ENCODE peak calls at places on chromosomes 11 and 22, in six cellular contexts. B, D, P, F, U and K are unnamed samples.

GRCh38 chr11:118223992-118224391 is 819 bp downstream of the JAML start:
- DNase-seq in B (no peak), D (no peak), P (no peak), F (no peak), U (no peak), K (no peak)

GRCh38 chr11:36056160-36056751 is 112.4 kb downstream of the LDLRAD3 start:
- DNase-seq in B (no peak), D (no peak), P (no peak), F (no peak), U (peak; percentile 49), K (no peak)

GRCh38 chr11:57315491-57315890 is 9.3 kb downstream of the TNKS1BP1 start:
- DNase-seq in B (no peak), D (no peak), P (peak; percentile 7), F (no peak), U (no peak), K (no peak)

GRCh38 chr22:48188211-48188845 is 1425.9 kb downstream of the TBC1D22A start:
- DNase-seq in B (peak; percentile 85), D (no peak), P (no peak), F (no peak), U (no peak), K (no peak)

GRCh38 chr22:27150530-27150909 is 493.1 kb downstream of the MIAT start:
- DNase-seq in B (no peak), D (no peak), P (no peak), F (no peak), U (peak; percentile 6), K (no peak)

GRCh38 chr11:73239571-73240189 is 21.6 kb downstream of the P2RY2 start:
- DNase-seq in B (no peak), D (no peak), P (no peak), F (no peak), U (no peak), K (no peak)

GRCh38 chr11:116232364-116232801 is 540.4 kb downstream of the BUD13 start:
- DNase-seq in B (no peak), D (no peak), P (peak; percentile 23), F (no peak), U (no peak), K (no peak)

GRCh38 chr11:25981998-25982397 is 349.9 kb upstream of the ANO3 start:
- DNase-seq in B (no peak), D (no peak), P (no peak), F (peak; percentile 24), U (peak; percentile 89), K (no peak)

GRCh38 chr11:36328956-36329673 is 33.0 kb downstream of the PRR5L start:
- DNase-seq in B (no peak), D (no peak), P (no peak), F (no peak), U (no peak), K (no peak)

GRCh38 chr11:96263361-96263763 is 79.6 kb downstream of the MAML2 start:
- DNase-seq in B (no peak), D (no peak), P (no peak), F (no peak), U (peak; percentile 84), K (no peak)

GRCh38 chr11:34457607-34458006 is 18.9 kb downstream of the CAT start:
- DNase-seq in B (no peak), D (no peak), P (no peak), F (no peak), U (no peak), K (no peak)

GRCh38 chr11:34460335-34460734 is 21.6 kb downstream of the CAT start:
- DNase-seq in B (no peak), D (no peak), P (no peak), F (no peak), U (no peak), K (no peak)

GRCh38 chr11:34461215-34461614 is 22.5 kb downstream of the CAT start:
- DNase-seq in B (no peak), D (no peak), P (no peak), F (no peak), U (no peak), K (no peak)

GRCh38 chr11:34458566-34458965 is 19.8 kb downstream of the CAT start:
- DNase-seq in B (no peak), D (no peak), P (no peak), F (no peak), U (peak; percentile 16), K (no peak)

DNA sequence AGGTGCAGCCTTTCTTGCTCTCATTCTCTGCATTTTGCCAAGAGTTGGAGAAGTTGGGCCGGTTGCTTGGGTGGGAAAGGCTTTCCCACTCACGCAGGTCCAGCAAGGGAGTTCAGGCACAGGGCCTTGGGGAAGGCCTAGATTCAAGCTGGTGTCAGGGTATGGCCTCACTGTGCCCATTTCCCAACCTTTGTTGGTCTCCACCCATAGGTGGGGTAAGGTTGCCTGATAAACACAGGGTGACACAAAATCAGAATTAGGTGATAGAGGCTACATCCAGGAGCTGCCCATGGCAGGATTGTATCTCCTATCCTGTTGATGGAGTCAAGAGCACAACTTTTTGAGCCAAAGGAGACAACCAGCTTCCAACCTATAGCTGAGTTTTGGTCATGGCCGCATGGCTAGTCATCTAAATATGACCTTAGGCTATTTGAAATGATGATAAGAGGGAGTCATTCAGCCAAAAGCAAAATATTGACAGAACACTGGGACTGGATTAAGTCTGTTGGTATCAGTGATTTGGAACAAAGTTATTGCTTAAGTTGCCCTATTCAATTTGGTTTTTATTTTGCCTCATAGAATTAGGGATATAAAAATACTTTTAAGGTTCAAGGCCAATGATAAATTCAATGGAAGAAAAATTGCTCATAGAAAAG is 20.9 kb downstream of the CAT start:
- DNase-seq in B (no peak), D (no peak), P (no peak), F (no peak), U (no peak), K (no peak)
- H3K4me3 ChIP-seq in B (no peak overlapping the region), D (no peak overlapping the region), P (no peak overlapping the region), F (no peak overlapping the region), U (no peak overlapping the region), K (no peak overlapping the region)

GRCh38 chr11:60931897-60932296 is 7.6 kb downstream of the TMEM132A start:
- DNase-seq in B (no peak), D (no peak), P (peak; percentile 30), F (no peak), U (no peak), K (no peak)
- H3K4me3 ChIP-seq in B (no peak overlapping the region), D (no peak overlapping the region), P (no peak overlapping the region), F (no peak overlapping the region), U (no peak overlapping the region), K (no peak overlapping the region)

DNA sequence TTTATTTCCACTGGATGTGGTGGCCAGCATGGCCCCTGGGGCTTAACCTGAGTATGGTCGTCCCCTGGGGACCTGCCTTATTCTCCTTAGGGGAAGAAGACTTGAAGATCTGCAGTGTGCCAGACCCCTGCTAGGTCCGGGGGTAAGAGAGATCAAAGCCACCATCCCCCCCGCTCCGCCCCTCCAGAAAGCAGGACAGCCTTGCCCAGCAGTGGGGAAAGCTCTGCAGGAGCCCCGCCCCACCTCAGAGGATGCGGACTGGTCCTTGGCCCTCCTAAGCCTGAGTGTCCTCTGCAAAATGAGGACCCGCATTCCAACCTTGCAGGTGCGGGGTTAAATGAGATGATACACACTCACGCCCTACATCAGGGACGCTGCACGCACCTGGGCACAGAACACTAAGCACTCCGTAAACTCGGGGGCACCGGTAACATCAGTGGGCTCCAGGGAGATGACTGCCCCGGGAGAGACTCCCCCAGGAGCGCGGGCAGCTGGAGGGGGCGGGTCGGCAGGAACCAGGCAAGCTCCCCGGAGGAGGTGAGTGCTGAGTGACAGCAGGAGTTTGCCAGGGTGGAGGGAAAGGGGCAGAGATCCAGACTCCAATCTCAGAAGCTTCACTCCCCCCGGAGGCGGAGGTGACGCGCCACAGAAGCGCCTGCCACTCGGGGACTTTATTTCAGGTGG is 564 bp upstream of the ANO1 start:
- DNase-seq in B (peak; percentile 79), D (no peak), P (no peak), F (no peak), U (no peak), K (peak; percentile 13)
- H3K4me3 ChIP-seq in B (no peak overlapping the region), D (no peak overlapping the region), P (peak overlapping the region; percentile 23), F (peak overlapping the region; percentile 23), U (no peak overlapping the region), K (no peak overlapping the region)

GRCh38 chr11:34357646-34358257 is at the start of gene ABTB2:
- DNase-seq in B (peak; percentile 100), D (peak; percentile 95), P (peak; percentile 99), F (peak; percentile 81), U (peak; percentile 97), K (peak; percentile 99)

GRCh38 chr11:34358258-34358665 is 452 bp upstream of the ABTB2 start:
- DNase-seq in B (peak; percentile 90), D (peak; percentile 60), P (peak; percentile 67), F (no peak), U (peak; percentile 67), K (peak; percentile 78)

GRCh38 chr11:34358666-34359547 is 1.1 kb upstream of the ABTB2 start:
- DNase-seq in B (peak; percentile 94), D (peak; percentile 68), P (peak; percentile 73), F (peak; percentile 62), U (peak; percentile 87), K (peak; percentile 84)

GRCh38 chr11:34360056-34360455 is 2.2 kb upstream of the ABTB2 start:
- DNase-seq in B (no peak), D (no peak), P (no peak), F (no peak), U (no peak), K (no peak)

GRCh38 chr11:34359548-34359891 is 1.7 kb upstream of the ABTB2 start:
- DNase-seq in B (no peak), D (no peak), P (no peak), F (no peak), U (no peak), K (no peak)
- H3K4me3 ChIP-seq in B (no peak overlapping the region), D (no peak overlapping the region), P (peak overlapping the region; percentile 43), F (peak overlapping the region; percentile 66), U (peak overlapping the region; percentile 3), K (no peak overlapping the region)

GRCh38 chr11:47412152-47412746 is 3.9 kb downstream of the SLC39A13 start:
- DNase-seq in B (no peak), D (no peak), P (peak; percentile 57), F (no peak), U (no peak), K (peak; percentile 66)
- H3K4me3 ChIP-seq in B (no peak overlapping the region), D (no peak overlapping the region), P (no peak overlapping the region), F (no peak overlapping the region), U (no peak overlapping the region), K (no peak overlapping the region)

DNA sequence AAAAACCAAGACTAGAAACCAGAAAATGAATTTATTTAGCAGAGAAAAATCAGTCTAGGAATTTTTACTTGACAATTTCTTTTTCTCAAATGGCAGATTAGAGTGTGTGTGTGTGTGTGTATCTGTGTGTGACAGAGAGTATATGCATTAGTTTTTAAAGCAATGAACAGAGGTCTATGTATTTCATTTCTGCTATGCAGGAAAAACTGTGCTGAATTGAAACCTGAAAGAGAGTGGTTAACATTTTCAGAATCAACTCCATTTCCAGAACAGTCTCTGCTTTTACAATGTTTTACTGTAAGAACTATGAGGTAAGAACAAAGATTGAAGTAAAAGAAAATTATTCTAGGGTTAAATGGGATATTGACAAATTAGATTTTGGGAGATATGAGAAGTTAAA is 114.8 kb downstream of the GRM5 start:
- DNase-seq in B (no peak), D (no peak), P (no peak), F (no peak), U (no peak), K (no peak)
- H3K4me3 ChIP-seq in B (no peak overlapping the region), D (no peak overlapping the region), P (no peak overlapping the region), F (no peak overlapping the region), U (no peak overlapping the region), K (no peak overlapping the region)

GRCh38 chr22:30079952-30080533 is at the start of gene HORMAD2:
- DNase-seq in B (no peak), D (no peak), P (peak; percentile 31), F (no peak), U (no peak), K (no peak)
- H3K4me3 ChIP-seq in B (no peak within 1 kb of the TSS), D (peak within 1 kb of the TSS; percentile 26), P (peak within 1 kb of the TSS; percentile 11), F (no peak within 1 kb of the TSS), U (no peak within 1 kb of the TSS), K (no peak within 1 kb of the TSS)

GRCh38 chr11:3359092-3359824 is 19.7 kb downstream of the ZNF195 start:
- DNase-seq in B (no peak), D (no peak), P (no peak), F (no peak), U (no peak), K (no peak)
- H3K4me3 ChIP-seq in B (no peak overlapping the region), D (no peak overlapping the region), P (no peak overlapping the region), F (no peak overlapping the region), U (no peak overlapping the region), K (no peak overlapping the region)